ENCODE peak calls at places on chromosome 15, in seven cellular contexts. A, G, K, X, J, S and E are unnamed samples. For H3K27me3, the result is how much of the 10 kb centered on the place peaks cover.

GRCh38 chr15:59999064-59999377 is 5.1 kb upstream of the FOXB1 start:
- DNase-seq in S (no peak), A (no peak), X (no peak), J (no peak), K (no peak), G (no peak), E (no peak)

GRCh38 chr15:90184119-90184785 is 16.9 kb upstream of the SEMA4B start:
- DNase-seq in A (peak), X (peak), K (no peak), G (no peak), J (peak), S (peak), E (peak)

GRCh38 chr15:33160581-33161165 is 33.8 kb downstream of the FMN1 start:
- DNase-seq in G (no peak), A (no peak), X (no peak), K (no peak), J (no peak), S (no peak), E (no peak)

GRCh38 chr15:69206079-69206478 is 45.6 kb downstream of the GLCE start:
- DNase-seq in K (no peak), X (no peak), J (no peak), G (no peak), S (no peak), A (no peak), E (no peak)

GRCh38 chr15:50137330-50137761 is 18.3 kb upstream of the ATP8B4 start:
- DNase-seq in G (peak), K (no peak), S (no peak), J (no peak), X (no peak), A (no peak), E (no peak)

GRCh38 chr15:80695911-80696651 is 971 bp downstream of the ABHD17C start:
- DNase-seq in X (peak), S (peak), K (peak), G (no peak), A (peak), J (no peak), E (peak)

GRCh38 chr15:55969582-55969981 is 23.8 kb downstream of the NEDD4 start:
- DNase-seq in X (no peak), S (no peak), K (no peak), J (no peak), G (no peak), A (no peak), E (no peak)

GRCh38 chr15:90571063-90571541 is 41.4 kb downstream of the CRTC3 start:
- DNase-seq in X (peak), G (no peak), K (no peak), S (no peak), A (peak), J (no peak), E (no peak)

GRCh38 chr15:55290361-55291057 is 896 bp upstream of the RAB27A start:
- DNase-seq in A (peak), S (peak), X (peak), G (peak), J (peak), K (peak), E (peak)

GRCh38 chr15:49238342-49238741 is 68.3 kb downstream of the GALK2 start:
- DNase-seq in S (no peak), A (no peak), K (no peak), X (no peak), J (no peak), G (peak), E (peak)

GRCh38 chr15:38536201-38536676 is 28.4 kb downstream of the RASGRP1 start:
- DNase-seq in X (peak), A (no peak), K (no peak), G (peak), J (peak), S (peak), E (peak)

GRCh38 chr15:52528465-52529288 is at the start of gene MYO5A:
- DNase-seq in A (peak), S (peak), J (peak), G (peak), X (peak), K (peak), E (peak)

GRCh38 chr15:48644498-48644826 is 1.0 kb downstream of the FBN1 start:
- DNase-seq in K (no peak), S (peak), X (peak), J (no peak), A (no peak), G (peak), E (no peak)

GRCh38 chr15:77035999-77036471 is 34.9 kb downstream of the TSPAN3 start:
- DNase-seq in S (no peak), K (peak), J (peak), G (no peak), A (no peak), X (no peak), E (no peak)

GRCh38 chr15:67127925-67128324 is 62.5 kb downstream of the SMAD3 start:
- DNase-seq in J (no peak), A (no peak), K (no peak), G (peak), S (no peak), X (no peak), E (no peak)

GRCh38 chr15:63402498-63403253 is 21.0 kb upstream of the CA12 start:
- DNase-seq in J (no peak), S (no peak), A (peak), X (no peak), K (no peak), G (peak), E (peak)

GRCh38 chr15:100115711-100116090 is 226.1 kb downstream of the ADAMTS17 start:
- DNase-seq in S (no peak), G (peak), J (peak), A (no peak), K (no peak), X (no peak), E (no peak)

GRCh38 chr15:68410466-68411200 is 21.3 kb downstream of the ITGA11 start:
- DNase-seq in J (no peak), G (no peak), K (no peak), A (no peak), X (peak), S (no peak), E (no peak)

GRCh38 chr15:58410353-58410752 is 21.4 kb upstream of the LIPC start:
- DNase-seq in K (peak), J (no peak), A (peak), X (no peak), S (no peak), G (peak), E (peak)

GRCh38 chr15:99956820-99957641 is 223.8 kb upstream of the LYSMD4 start:
- DNase-seq in K (no peak), S (no peak), A (no peak), G (no peak), J (no peak), X (no peak), E (no peak)

GRCh38 chr15:29331669-29332068 is 62.0 kb upstream of the NSMCE3 start:
- DNase-seq in A (no peak), X (no peak), S (no peak), K (no peak), G (no peak), J (no peak), E (no peak)

DNA sequence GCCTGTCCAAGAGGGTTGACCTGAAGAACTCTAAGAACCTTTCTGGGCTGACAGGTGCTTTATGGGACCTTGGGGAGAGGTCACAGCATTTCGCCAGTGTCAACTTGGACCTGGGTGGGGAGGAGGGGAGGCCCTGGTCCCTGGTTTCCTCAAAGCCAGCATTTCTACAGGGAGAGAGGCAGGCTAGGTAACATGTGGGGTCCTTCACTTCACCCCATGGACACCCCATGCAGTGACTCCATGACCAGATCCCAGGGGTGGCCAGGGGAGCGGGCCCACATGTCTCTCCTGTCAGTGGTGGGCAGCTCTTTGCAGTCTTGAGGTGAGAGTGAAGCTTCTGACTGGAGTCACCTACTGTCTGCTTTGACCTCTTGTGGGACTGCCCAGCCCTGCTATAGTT is 35.8 kb downstream of the GOLGA6L10 start:
- DNase-seq in A (no peak), K (no peak), S (no peak), G (no peak), J (no peak), X (peak), E (no peak)
- H3K27me3 ChIP-seq in A (under half), K (under half), S (under half), G (under half), J (under half), X (under half), E (under half)

GRCh38 chr15:66114863-66115425 is 138.6 kb downstream of the MEGF11 start:
- DNase-seq in K (no peak), J (no peak), X (no peak), A (no peak), S (no peak), G (no peak), E (no peak)
- H3K27me3 ChIP-seq in K (under half), J (under half), X (under half), A (under half), S (under half), G (under half), E (under half)

GRCh38 chr15:41493205-41493901 is at the start of gene ITPKA:
- DNase-seq in A (peak), G (peak), S (peak), K (peak), X (peak), J (peak), E (peak)

GRCh38 chr15:41494190-41494921 is 682 bp downstream of the ITPKA start:
- DNase-seq in J (peak), S (peak), K (peak), A (peak), X (no peak), G (no peak), E (no peak)

GRCh38 chr15:41494922-41495735 is 1.5 kb downstream of the ITPKA start:
- DNase-seq in S (no peak), G (no peak), J (no peak), A (peak), K (peak), X (no peak), E (no peak)

GRCh38 chr15:41493902-41494189 is 172 bp downstream of the ITPKA start:
- DNase-seq in X (no peak), S (no peak), J (no peak), A (no peak), G (no peak), K (no peak), E (no peak)

DNA sequence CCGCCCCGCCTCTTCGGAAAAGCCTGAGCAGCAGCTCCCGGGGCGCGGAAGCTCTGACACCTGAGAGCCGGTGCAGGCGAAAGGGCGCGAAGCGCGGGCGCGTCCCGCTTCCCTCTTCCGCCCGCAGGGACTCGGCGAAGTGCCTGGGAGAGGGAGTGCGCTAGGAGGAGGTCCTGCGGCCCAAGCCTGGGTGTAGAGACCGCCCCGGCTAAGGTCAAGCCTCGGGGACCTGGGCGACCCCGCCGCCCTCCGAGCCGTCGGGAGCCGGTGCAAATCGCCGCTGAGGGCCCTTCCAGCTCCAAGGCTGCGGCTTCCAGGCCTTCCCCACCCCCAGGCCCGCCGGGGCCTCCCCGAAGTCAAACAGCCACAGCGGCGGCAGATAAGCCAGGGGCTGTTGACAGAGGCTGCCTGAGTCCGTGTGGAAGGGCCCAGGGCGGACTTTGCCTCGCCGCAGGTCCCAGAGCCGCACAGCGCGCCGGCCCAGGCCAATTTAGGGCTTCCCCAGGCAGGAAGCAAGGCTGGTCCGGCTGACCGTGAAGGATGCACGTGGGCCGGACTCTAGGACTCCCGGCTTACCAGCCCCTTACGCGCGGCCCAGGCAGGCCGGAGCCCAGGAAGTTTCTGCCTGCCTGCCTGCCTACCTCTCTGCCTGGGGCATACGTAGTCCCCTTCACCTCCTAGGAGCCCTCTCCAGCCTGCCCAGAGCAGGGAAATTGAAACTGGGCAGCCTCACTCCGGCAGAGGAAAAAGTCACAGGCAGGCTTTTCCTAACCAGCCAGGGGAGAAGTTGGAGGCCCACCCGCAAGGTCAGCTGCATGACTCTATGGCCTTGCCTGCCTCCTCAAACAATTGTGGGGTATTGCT is 2.3 kb downstream of the ITPKA start:
- DNase-seq in A (peak), X (no peak), K (no peak), G (no peak), J (no peak), S (peak), E (no peak)
- H3K27me3 ChIP-seq in A (under half), X (half or more), K (half or more), G (under half), J (under half), S (under half), E (half or more)

DNA sequence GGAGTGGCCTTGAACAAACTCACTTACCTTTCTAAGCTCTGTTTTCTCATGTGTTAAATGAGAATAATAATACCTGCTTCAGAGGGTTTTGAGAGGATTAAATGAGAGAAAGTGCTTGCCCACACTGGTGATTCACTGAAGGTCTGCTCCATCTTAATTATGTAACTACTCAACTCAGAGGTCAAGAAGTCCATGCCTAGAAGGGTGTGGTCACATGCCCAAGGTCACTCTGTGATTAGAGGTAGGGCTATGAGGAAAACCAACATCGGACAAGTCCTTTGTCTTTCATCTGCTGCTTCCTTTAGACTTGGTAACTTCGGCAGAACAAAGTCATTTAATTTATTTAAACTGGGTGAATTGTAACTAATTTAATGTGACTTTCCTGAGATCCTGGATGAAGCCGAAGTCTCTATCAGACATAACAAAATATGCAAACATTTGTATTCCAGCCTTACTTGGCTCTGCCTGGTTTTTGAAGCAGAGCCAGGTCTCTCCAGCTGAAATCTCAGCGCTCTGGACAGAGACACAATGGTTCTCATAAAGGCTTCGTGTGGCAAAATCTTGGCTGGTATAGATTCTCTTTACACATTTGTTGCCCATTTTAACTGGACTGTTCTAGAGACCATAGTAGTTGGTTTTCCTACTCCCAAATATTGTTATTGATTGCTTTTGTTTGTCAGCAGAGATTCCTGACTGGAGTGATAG is 3.0 kb downstream of the CHRNA7 start:
- DNase-seq in K (no peak), X (no peak), G (no peak), S (no peak), A (peak), J (no peak), E (no peak)
- H3K27me3 ChIP-seq in K (under half), X (under half), G (under half), S (under half), A (under half), J (under half), E (under half)

GRCh38 chr15:70469651-70470555 is 293.5 kb downstream of the UACA start:
- DNase-seq in J (no peak), A (no peak), S (no peak), X (no peak), G (no peak), K (no peak), E (no peak)

GRCh38 chr15:70473623-70474366 is 289.6 kb downstream of the UACA start:
- DNase-seq in J (peak), G (no peak), A (no peak), X (no peak), S (no peak), K (no peak), E (peak)

GRCh38 chr15:70469182-70469581 is 294.2 kb downstream of the UACA start:
- DNase-seq in X (no peak), J (peak), A (no peak), K (no peak), S (no peak), G (no peak), E (no peak)

GRCh38 chr15:70471517-70471916 is 291.8 kb downstream of the UACA start:
- DNase-seq in G (no peak), J (no peak), K (no peak), X (no peak), S (no peak), A (no peak), E (no peak)

DNA sequence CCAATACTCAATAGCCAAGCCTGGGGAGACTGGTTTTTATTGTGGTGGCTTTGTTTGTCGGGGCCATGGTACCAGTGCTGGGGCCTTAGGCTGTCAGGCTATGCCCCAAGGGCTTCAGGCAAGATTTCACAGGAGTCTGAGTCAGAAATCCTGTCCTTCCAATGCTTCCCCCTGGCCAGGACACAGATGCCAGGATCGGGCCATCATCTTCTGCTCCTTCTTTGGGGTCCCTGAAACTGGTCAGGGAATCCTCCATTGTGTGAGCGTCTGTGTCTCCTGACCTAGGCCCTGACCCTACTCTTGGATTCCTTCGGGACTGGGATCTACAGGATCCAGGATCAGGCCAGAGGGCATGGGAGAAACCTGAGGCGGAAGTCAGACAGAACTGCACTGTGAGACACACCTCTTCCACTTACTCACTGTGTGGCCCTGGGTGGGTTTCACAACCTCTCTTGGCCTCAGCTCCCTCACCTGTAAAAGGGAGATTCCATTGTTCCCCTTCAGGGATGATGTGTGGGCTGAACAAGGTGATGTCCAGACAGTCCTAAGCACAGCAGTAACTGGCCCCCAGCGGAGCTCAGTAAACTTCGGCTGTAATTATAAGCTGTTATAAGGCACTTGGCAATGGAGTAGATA is 292.7 kb downstream of the UACA start:
- DNase-seq in J (no peak), X (no peak), S (no peak), G (no peak), K (no peak), A (no peak), E (no peak)
- H3K27me3 ChIP-seq in J (under half), X (under half), S (under half), G (under half), K (under half), A (under half), E (under half)

DNA sequence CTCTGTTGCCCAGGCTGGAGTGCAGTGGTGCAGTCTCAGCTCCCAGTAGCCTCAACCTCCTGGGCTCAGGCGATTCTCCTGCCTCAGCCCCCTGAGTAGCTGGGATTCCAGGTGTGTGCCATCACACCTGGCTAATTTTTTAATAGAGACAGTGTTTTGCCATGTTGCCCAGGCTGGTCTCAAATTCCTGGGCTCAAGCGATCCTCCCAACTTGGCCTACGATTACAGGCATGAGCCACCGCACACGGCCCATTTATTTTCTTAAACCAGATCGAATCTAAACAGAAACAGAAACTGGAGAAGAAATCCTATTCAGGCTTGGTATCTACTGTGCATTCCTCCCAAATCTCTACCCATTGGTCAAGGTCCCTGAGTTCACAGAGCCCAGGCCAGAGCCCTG is 74.2 kb downstream of the PGPEP1L start:
- DNase-seq in X (no peak), A (no peak), J (no peak), S (no peak), G (no peak), K (no peak), E (no peak)
- H3K27me3 ChIP-seq in X (under half), A (under half), J (under half), S (under half), G (under half), K (under half), E (under half)

GRCh38 chr15:43279496-43279895 is 12.8 kb upstream of the TGM5 start:
- DNase-seq in G (no peak), A (no peak), K (no peak), S (no peak), X (no peak), J (no peak), E (no peak)

GRCh38 chr15:43278869-43279268 is 12.1 kb upstream of the TGM5 start:
- DNase-seq in S (no peak), G (no peak), A (no peak), X (no peak), J (no peak), K (no peak), E (no peak)

GRCh38 chr15:43281926-43282602 is 15.3 kb upstream of the TGM5 start:
- DNase-seq in X (no peak), S (no peak), A (no peak), K (no peak), J (no peak), G (no peak), E (no peak)

GRCh38 chr15:43277901-43278300 is 11.2 kb upstream of the TGM5 start:
- DNase-seq in K (no peak), X (no peak), J (no peak), S (no peak), G (no peak), A (no peak), E (no peak)

GRCh38 chr15:43280996-43281395 is 14.3 kb upstream of the TGM5 start:
- DNase-seq in J (no peak), A (no peak), X (no peak), K (no peak), G (no peak), S (no peak), E (no peak)
- H3K27me3 ChIP-seq in J (under half), A (under half), X (under half), K (under half), G (half or more), S (under half), E (under half)

GRCh38 chr15:96412045-96412918 is 81.8 kb downstream of the NR2F2 start:
- DNase-seq in X (no peak), K (no peak), A (no peak), J (no peak), G (no peak), S (no peak), E (no peak)
- H3K27me3 ChIP-seq in X (half or more), K (under half), A (under half), J (under half), G (half or more), S (under half), E (half or more)